ENCODE peak calls at places on chromosomes 12 and 14, in seven cellular contexts. One of them, this sample, is unnamed.

GRCh38 chr12:50506753-50507473 is 2.1 kb downstream of the DIP2B start:
- DNase-seq in sigmoid colon: no peak
- DNase-seq in transverse colon: no peak
- DNase-seq in lower lobe of right lung: no peak
- DNase-seq in brain microvascular endothelial cell: no peak
- DNase-seq in tibial nerve: no peak
- DNase-seq in AG09309: no peak
- DNase-seq in this sample: peak; percentile 75

GRCh38 chr14:95835331-95835730 is 41.3 kb upstream of the TUNAR start:
- DNase-seq in sigmoid colon: no peak
- DNase-seq in transverse colon: no peak
- DNase-seq in lower lobe of right lung: no peak
- DNase-seq in brain microvascular endothelial cell: no peak
- DNase-seq in tibial nerve: no peak
- DNase-seq in AG09309: no peak
- DNase-seq in this sample: no peak

GRCh38 chr12:68673788-68674187 is 13.0 kb upstream of the NUP107 start:
- DNase-seq in sigmoid colon: no peak
- DNase-seq in transverse colon: no peak
- DNase-seq in lower lobe of right lung: no peak
- DNase-seq in brain microvascular endothelial cell: no peak
- DNase-seq in tibial nerve: no peak
- DNase-seq in AG09309: no peak
- DNase-seq in this sample: no peak

GRCh38 chr12:104695453-104696148 is 238.9 kb downstream of the CHST11 start:
- DNase-seq in sigmoid colon: no peak
- DNase-seq in transverse colon: peak; percentile 22
- DNase-seq in lower lobe of right lung: no peak
- DNase-seq in brain microvascular endothelial cell: peak; percentile 97
- DNase-seq in tibial nerve: no peak
- DNase-seq in AG09309: peak; percentile 63
- DNase-seq in this sample: no peak

GRCh38 chr14:72946491-72946890 is 20.2 kb downstream of the DCAF4 start:
- DNase-seq in sigmoid colon: no peak
- DNase-seq in transverse colon: no peak
- DNase-seq in lower lobe of right lung: no peak
- DNase-seq in brain microvascular endothelial cell: peak; percentile 79
- DNase-seq in tibial nerve: no peak
- DNase-seq in AG09309: no peak
- DNase-seq in this sample: no peak

GRCh38 chr12:5459051-5459782 is 27.3 kb downstream of the NTF3 start:
- DNase-seq in sigmoid colon: no peak
- DNase-seq in transverse colon: no peak
- DNase-seq in lower lobe of right lung: no peak
- DNase-seq in brain microvascular endothelial cell: no peak
- DNase-seq in tibial nerve: no peak
- DNase-seq in AG09309: no peak
- DNase-seq in this sample: no peak

GRCh38 chr12:117816-118345 is 51.3 kb downstream of the IQSEC3 start:
- DNase-seq in sigmoid colon: no peak
- DNase-seq in transverse colon: no peak
- DNase-seq in lower lobe of right lung: peak; percentile 58
- DNase-seq in brain microvascular endothelial cell: no peak
- DNase-seq in tibial nerve: no peak
- DNase-seq in AG09309: no peak
- DNase-seq in this sample: no peak

GRCh38 chr14:53517276-53517960 is 364.3 kb upstream of the DDHD1 start:
- DNase-seq in sigmoid colon: no peak
- DNase-seq in transverse colon: no peak
- DNase-seq in lower lobe of right lung: no peak
- DNase-seq in brain microvascular endothelial cell: peak; percentile 33
- DNase-seq in tibial nerve: no peak
- DNase-seq in AG09309: peak; percentile 56
- DNase-seq in this sample: no peak

GRCh38 chr12:6182279-6182898 is 17.8 kb upstream of the CD9 start:
- DNase-seq in sigmoid colon: peak; percentile 91
- DNase-seq in transverse colon: peak; percentile 64
- DNase-seq in lower lobe of right lung: peak; percentile 90
- DNase-seq in brain microvascular endothelial cell: peak; percentile 40
- DNase-seq in tibial nerve: peak; percentile 35
- DNase-seq in AG09309: peak; percentile 76
- DNase-seq in this sample: peak; percentile 52

GRCh38 chr14:75499084-75499875 is 23.0 kb upstream of the BATF start:
- DNase-seq in sigmoid colon: no peak
- DNase-seq in transverse colon: no peak
- DNase-seq in lower lobe of right lung: no peak
- DNase-seq in brain microvascular endothelial cell: no peak
- DNase-seq in tibial nerve: no peak
- DNase-seq in AG09309: no peak
- DNase-seq in this sample: no peak

GRCh38 chr12:108770269-108770829 is 39.0 kb upstream of the CORO1C start:
- DNase-seq in sigmoid colon: no peak
- DNase-seq in transverse colon: no peak
- DNase-seq in lower lobe of right lung: no peak
- DNase-seq in brain microvascular endothelial cell: no peak
- DNase-seq in tibial nerve: no peak
- DNase-seq in AG09309: no peak
- DNase-seq in this sample: no peak

GRCh38 chr12:68267892-68268396 is 14.5 kb upstream of the IL22 start:
- DNase-seq in sigmoid colon: no peak
- DNase-seq in transverse colon: no peak
- DNase-seq in lower lobe of right lung: no peak
- DNase-seq in brain microvascular endothelial cell: peak; percentile 44
- DNase-seq in tibial nerve: no peak
- DNase-seq in AG09309: peak; percentile 87
- DNase-seq in this sample: no peak

GRCh38 chr12:120110550-120111501 is 5.7 kb downstream of the RAB35 start:
- DNase-seq in sigmoid colon: peak; percentile 84
- DNase-seq in transverse colon: peak; percentile 58
- DNase-seq in lower lobe of right lung: peak; percentile 88
- DNase-seq in brain microvascular endothelial cell: no peak
- DNase-seq in tibial nerve: no peak
- DNase-seq in AG09309: no peak
- DNase-seq in this sample: no peak

GRCh38 chr12:49347307-49348237 is 884 bp downstream of the DNAJC22 start:
- DNase-seq in sigmoid colon: peak; percentile 86
- DNase-seq in transverse colon: peak; percentile 91
- DNase-seq in lower lobe of right lung: peak; percentile 76
- DNase-seq in brain microvascular endothelial cell: peak; percentile 82
- DNase-seq in tibial nerve: no peak
- DNase-seq in AG09309: no peak
- DNase-seq in this sample: peak; percentile 63

GRCh38 chr12:98456583-98457573 is 58.5 kb upstream of the TMPO start:
- DNase-seq in sigmoid colon: no peak
- DNase-seq in transverse colon: peak; percentile 28
- DNase-seq in lower lobe of right lung: peak; percentile 73
- DNase-seq in brain microvascular endothelial cell: no peak
- DNase-seq in tibial nerve: no peak
- DNase-seq in AG09309: no peak
- DNase-seq in this sample: no peak

GRCh38 chr14:64561631-64562030 is 11.9 kb downstream of the PPP1R36 start:
- DNase-seq in sigmoid colon: no peak
- DNase-seq in transverse colon: no peak
- DNase-seq in lower lobe of right lung: no peak
- DNase-seq in brain microvascular endothelial cell: no peak
- DNase-seq in tibial nerve: no peak
- DNase-seq in AG09309: no peak
- DNase-seq in this sample: no peak

GRCh38 chr14:104229621-104230041 is 91.2 kb downstream of the KIF26A start:
- DNase-seq in sigmoid colon: no peak
- DNase-seq in transverse colon: peak; percentile 76
- DNase-seq in lower lobe of right lung: peak; percentile 35
- DNase-seq in brain microvascular endothelial cell: no peak
- DNase-seq in tibial nerve: no peak
- DNase-seq in AG09309: no peak
- DNase-seq in this sample: no peak

GRCh38 chr14:98008381-98009113 is 1211.4 kb downstream of the VRK1 start:
- DNase-seq in sigmoid colon: no peak
- DNase-seq in transverse colon: no peak
- DNase-seq in lower lobe of right lung: no peak
- DNase-seq in brain microvascular endothelial cell: no peak
- DNase-seq in tibial nerve: no peak
- DNase-seq in AG09309: no peak
- DNase-seq in this sample: no peak

GRCh38 chr14:70660967-70661871 is 19.5 kb downstream of the TTC9 start:
- DNase-seq in sigmoid colon: no peak
- DNase-seq in transverse colon: peak; percentile 39
- DNase-seq in lower lobe of right lung: no peak
- DNase-seq in brain microvascular endothelial cell: no peak
- DNase-seq in tibial nerve: no peak
- DNase-seq in AG09309: no peak
- DNase-seq in this sample: no peak

GRCh38 chr14:95876769-95877490 is at the start of gene TUNAR:
- DNase-seq in sigmoid colon: no peak
- DNase-seq in transverse colon: no peak
- DNase-seq in lower lobe of right lung: no peak
- DNase-seq in brain microvascular endothelial cell: no peak
- DNase-seq in tibial nerve: no peak
- DNase-seq in AG09309: no peak
- DNase-seq in this sample: no peak

GRCh38 chr14:93965287-93965821 is 11.0 kb downstream of the ASB2 start:
- DNase-seq in sigmoid colon: no peak
- DNase-seq in transverse colon: no peak
- DNase-seq in lower lobe of right lung: no peak
- DNase-seq in brain microvascular endothelial cell: peak; percentile 84
- DNase-seq in tibial nerve: no peak
- DNase-seq in AG09309: peak; percentile 88
- DNase-seq in this sample: peak; percentile 95

GRCh38 chr14:93965968-93966474 is 10.3 kb downstream of the ASB2 start:
- DNase-seq in sigmoid colon: no peak
- DNase-seq in transverse colon: no peak
- DNase-seq in lower lobe of right lung: no peak
- DNase-seq in brain microvascular endothelial cell: no peak
- DNase-seq in tibial nerve: no peak
- DNase-seq in AG09309: no peak
- DNase-seq in this sample: no peak

GRCh38 chr14:93964281-93964680 is 12.1 kb downstream of the ASB2 start:
- DNase-seq in sigmoid colon: no peak
- DNase-seq in transverse colon: no peak
- DNase-seq in lower lobe of right lung: no peak
- DNase-seq in brain microvascular endothelial cell: no peak
- DNase-seq in tibial nerve: no peak
- DNase-seq in AG09309: no peak
- DNase-seq in this sample: no peak

GRCh38 chr14:93963692-93964091 is 12.7 kb downstream of the ASB2 start:
- DNase-seq in sigmoid colon: no peak
- DNase-seq in transverse colon: no peak
- DNase-seq in lower lobe of right lung: no peak
- DNase-seq in brain microvascular endothelial cell: no peak
- DNase-seq in tibial nerve: no peak
- DNase-seq in AG09309: no peak
- DNase-seq in this sample: no peak

DNA sequence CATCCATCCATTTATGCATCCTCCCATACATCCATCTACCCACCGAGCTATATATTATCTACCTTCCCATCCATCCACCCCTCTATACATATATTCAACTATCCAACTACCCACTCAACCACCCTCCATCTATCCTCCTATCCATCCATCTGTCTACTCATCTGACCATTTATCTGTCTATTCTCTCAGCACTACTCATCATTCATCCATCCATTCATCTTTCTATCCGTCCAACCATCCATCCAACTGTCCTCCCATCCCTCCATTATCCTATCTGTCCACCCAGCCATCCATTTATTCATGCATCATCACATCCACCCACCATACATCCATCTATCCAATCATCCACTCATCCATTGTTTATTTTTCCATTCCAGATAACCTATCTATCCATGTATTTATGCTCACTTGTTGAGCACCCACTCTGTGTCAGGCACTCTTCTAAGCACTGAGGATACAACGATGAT is 11.5 kb downstream of the ASB2 start:
- DNase-seq in sigmoid colon: no peak
- DNase-seq in transverse colon: no peak
- DNase-seq in lower lobe of right lung: no peak
- DNase-seq in brain microvascular endothelial cell: no peak
- DNase-seq in tibial nerve: no peak
- DNase-seq in AG09309: no peak
- DNase-seq in this sample: no peak
- H3K4me3 ChIP-seq in sigmoid colon: no peak overlapping the region
- H3K4me3 ChIP-seq in transverse colon: no peak overlapping the region
- H3K4me3 ChIP-seq in lower lobe of right lung: no peak overlapping the region
- H3K4me3 ChIP-seq in brain microvascular endothelial cell: no peak overlapping the region
- H3K4me3 ChIP-seq in tibial nerve: no peak overlapping the region
- H3K4me3 ChIP-seq in AG09309: no peak overlapping the region
- H3K4me3 ChIP-seq in this sample: no peak overlapping the region

DNA sequence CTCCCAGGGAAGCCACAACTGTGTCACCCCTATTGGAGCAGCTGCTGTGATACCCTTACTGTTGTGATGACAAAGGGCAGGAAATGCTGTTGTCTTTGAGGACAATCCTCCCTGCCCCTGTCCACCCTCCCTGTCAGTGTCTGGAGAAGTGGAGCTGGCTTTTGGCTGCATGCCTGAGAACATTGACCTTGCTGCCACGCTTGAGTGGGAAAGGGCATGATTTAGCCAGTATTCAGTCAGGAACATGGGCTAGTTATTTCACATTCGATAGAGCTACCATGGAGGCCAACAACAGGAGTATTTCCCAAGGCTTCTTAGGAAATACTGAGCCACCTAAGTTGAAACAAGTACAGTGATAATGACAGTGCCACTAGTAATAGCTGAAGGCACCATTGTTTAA is 59.4 kb downstream of the MYRFL start:
- DNase-seq in sigmoid colon: no peak
- DNase-seq in transverse colon: no peak
- DNase-seq in lower lobe of right lung: no peak
- DNase-seq in brain microvascular endothelial cell: no peak
- DNase-seq in tibial nerve: no peak
- DNase-seq in AG09309: no peak
- DNase-seq in this sample: no peak
- TF ChIP-seq CTCF in sigmoid colon: no peak
- TF ChIP-seq CTCF in transverse colon: no peak
- TF ChIP-seq CTCF in lower lobe of right lung: no peak
- TF ChIP-seq CTCF in brain microvascular endothelial cell: no peak
- TF ChIP-seq CTCF in tibial nerve: no peak
- TF ChIP-seq CTCF in AG09309: no peak
- TF ChIP-seq CTCF in this sample: no peak

GRCh38 chr12:111997300-111997699 is 15.7 kb downstream of the TMEM116 start:
- DNase-seq in sigmoid colon: no peak
- DNase-seq in transverse colon: no peak
- DNase-seq in lower lobe of right lung: no peak
- DNase-seq in brain microvascular endothelial cell: no peak
- DNase-seq in tibial nerve: no peak
- DNase-seq in AG09309: no peak
- DNase-seq in this sample: no peak
- H3K4me3 ChIP-seq in sigmoid colon: no peak overlapping the region
- H3K4me3 ChIP-seq in transverse colon: no peak overlapping the region
- H3K4me3 ChIP-seq in lower lobe of right lung: no peak overlapping the region
- H3K4me3 ChIP-seq in brain microvascular endothelial cell: no peak overlapping the region
- H3K4me3 ChIP-seq in tibial nerve: no peak overlapping the region
- H3K4me3 ChIP-seq in AG09309: no peak overlapping the region
- H3K4me3 ChIP-seq in this sample: no peak overlapping the region

DNA sequence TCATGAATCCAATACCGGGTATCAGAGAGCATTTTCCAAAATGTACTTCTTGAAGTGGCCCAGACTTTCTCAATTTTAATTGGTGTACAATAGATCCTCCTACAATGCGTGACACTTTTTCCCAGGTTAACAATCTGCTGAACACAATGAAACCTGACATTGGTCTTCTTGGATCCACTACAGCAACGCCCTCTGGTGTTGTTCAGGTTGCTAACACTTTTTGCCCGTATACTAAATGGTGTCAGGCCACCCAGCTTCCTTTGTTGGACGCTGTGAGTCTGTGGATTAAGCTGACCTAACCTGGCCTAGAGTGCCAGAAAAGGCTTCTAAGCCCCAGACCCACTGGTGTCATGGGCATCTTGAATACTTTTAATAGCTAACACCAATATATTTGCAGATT is 89.2 kb downstream of the KCNK10 start:
- DNase-seq in sigmoid colon: no peak
- DNase-seq in transverse colon: no peak
- DNase-seq in lower lobe of right lung: no peak
- DNase-seq in brain microvascular endothelial cell: no peak
- DNase-seq in tibial nerve: no peak
- DNase-seq in AG09309: no peak
- DNase-seq in this sample: no peak
- TF ChIP-seq CTCF in sigmoid colon: no peak
- TF ChIP-seq CTCF in transverse colon: no peak
- TF ChIP-seq CTCF in lower lobe of right lung: no peak
- TF ChIP-seq CTCF in brain microvascular endothelial cell: peak; percentile 10
- TF ChIP-seq CTCF in tibial nerve: no peak
- TF ChIP-seq CTCF in AG09309: no peak
- TF ChIP-seq CTCF in this sample: peak; percentile 4

This sample was measured in retinal pigment epithelial cell.